ENCODE peak calls at places on chromosomes 4 and X, in seven cellular contexts. One of them, this sample, is unnamed.

GRCh38 chrX:145213504-145213903 is 33.8 kb upstream of the SPANXN1 start:
- DNase-seq in activated T-cell treated with anti-CD3 and anti-CD28 coated beads, Interleukin-2, amount 50 U/mL, for 24 hours: no peak
- DNase-seq in lower lobe of right lung: no peak
- DNase-seq in tibial nerve: no peak
- DNase-seq in A549: no peak
- DNase-seq in HFF-Myc: no peak
- DNase-seq in fibroblast of mammary gland: peak
- DNase-seq in this sample: no peak

GRCh38 chrX:54076903-54077302 is 32.6 kb upstream of the PHF8 start:
- DNase-seq in activated T-cell treated with anti-CD3 and anti-CD28 coated beads, Interleukin-2, amount 50 U/mL, for 24 hours: no peak
- DNase-seq in lower lobe of right lung: no peak
- DNase-seq in tibial nerve: no peak
- DNase-seq in A549: no peak
- DNase-seq in HFF-Myc: no peak
- DNase-seq in fibroblast of mammary gland: peak
- DNase-seq in this sample: peak

GRCh38 chrX:63746278-63746677 is 38.7 kb downstream of the ARHGEF9 start:
- DNase-seq in activated T-cell treated with anti-CD3 and anti-CD28 coated beads, Interleukin-2, amount 50 U/mL, for 24 hours: no peak
- DNase-seq in lower lobe of right lung: no peak
- DNase-seq in tibial nerve: no peak
- DNase-seq in A549: no peak
- DNase-seq in HFF-Myc: no peak
- DNase-seq in fibroblast of mammary gland: no peak
- DNase-seq in this sample: no peak

GRCh38 chr4:166777760-166778159 is 456.5 kb downstream of the SPOCK3 start:
- DNase-seq in activated T-cell treated with anti-CD3 and anti-CD28 coated beads, Interleukin-2, amount 50 U/mL, for 24 hours: no peak
- DNase-seq in lower lobe of right lung: no peak
- DNase-seq in tibial nerve: no peak
- DNase-seq in A549: no peak
- DNase-seq in HFF-Myc: no peak
- DNase-seq in fibroblast of mammary gland: no peak
- DNase-seq in this sample: no peak

GRCh38 chr4:142534994-142535393 is 311.1 kb downstream of the INPP4B start:
- DNase-seq in activated T-cell treated with anti-CD3 and anti-CD28 coated beads, Interleukin-2, amount 50 U/mL, for 24 hours: no peak
- DNase-seq in lower lobe of right lung: no peak
- DNase-seq in tibial nerve: no peak
- DNase-seq in A549: peak
- DNase-seq in HFF-Myc: no peak
- DNase-seq in fibroblast of mammary gland: peak
- DNase-seq in this sample: peak

GRCh38 chrX:150767475-150768131 is 74.4 kb downstream of the MTMR1 start:
- DNase-seq in activated T-cell treated with anti-CD3 and anti-CD28 coated beads, Interleukin-2, amount 50 U/mL, for 24 hours: peak
- DNase-seq in lower lobe of right lung: no peak
- DNase-seq in tibial nerve: no peak
- DNase-seq in A549: no peak
- DNase-seq in HFF-Myc: peak
- DNase-seq in fibroblast of mammary gland: peak
- DNase-seq in this sample: peak

GRCh38 chr4:144300616-144301015 is 160.1 kb upstream of the GYPA start:
- DNase-seq in activated T-cell treated with anti-CD3 and anti-CD28 coated beads, Interleukin-2, amount 50 U/mL, for 24 hours: no peak
- DNase-seq in lower lobe of right lung: no peak
- DNase-seq in tibial nerve: no peak
- DNase-seq in A549: no peak
- DNase-seq in HFF-Myc: no peak
- DNase-seq in fibroblast of mammary gland: no peak
- DNase-seq in this sample: no peak

GRCh38 chr4:39312821-39313220 is 53.3 kb downstream of the RFC1 start:
- DNase-seq in activated T-cell treated with anti-CD3 and anti-CD28 coated beads, Interleukin-2, amount 50 U/mL, for 24 hours: no peak
- DNase-seq in lower lobe of right lung: no peak
- DNase-seq in tibial nerve: no peak
- DNase-seq in A549: no peak
- DNase-seq in HFF-Myc: no peak
- DNase-seq in fibroblast of mammary gland: no peak
- DNase-seq in this sample: no peak

GRCh38 chr4:141686146-141686775 is 49.9 kb downstream of the IL15 start:
- DNase-seq in activated T-cell treated with anti-CD3 and anti-CD28 coated beads, Interleukin-2, amount 50 U/mL, for 24 hours: no peak
- DNase-seq in lower lobe of right lung: no peak
- DNase-seq in tibial nerve: no peak
- DNase-seq in A549: peak
- DNase-seq in HFF-Myc: peak
- DNase-seq in fibroblast of mammary gland: peak
- DNase-seq in this sample: peak

GRCh38 chr4:184313058-184313709 is 95.5 kb upstream of the ENPP6 start:
- DNase-seq in activated T-cell treated with anti-CD3 and anti-CD28 coated beads, Interleukin-2, amount 50 U/mL, for 24 hours: no peak
- DNase-seq in lower lobe of right lung: no peak
- DNase-seq in tibial nerve: peak
- DNase-seq in A549: no peak
- DNase-seq in HFF-Myc: no peak
- DNase-seq in fibroblast of mammary gland: no peak
- DNase-seq in this sample: no peak

This sample was measured in HCEC 1CT.